ENCODE peak calls at places on chromosomes 1 and 21, in five cellular contexts. One of them, this sample, is unnamed.

GRCh38 chr1:175201061-175201508 is 8.5 kb upstream of the KIAA0040 start:
- DNase-seq in colonic mucosa: no peak
- DNase-seq in pancreas: no peak
- DNase-seq in upper lobe of right lung: no peak
- DNase-seq in heart left ventricle: no peak
- DNase-seq in this sample: no peak

GRCh38 chr1:60170709-60171108 is 97.1 kb upstream of the C1orf87 start:
- DNase-seq in colonic mucosa: no peak
- DNase-seq in pancreas: no peak
- DNase-seq in upper lobe of right lung: no peak
- DNase-seq in heart left ventricle: no peak
- DNase-seq in this sample: no peak

GRCh38 chr1:3173113-3173745 is 104.2 kb downstream of the PRDM16 start:
- DNase-seq in colonic mucosa: no peak
- DNase-seq in pancreas: no peak
- DNase-seq in upper lobe of right lung: no peak
- DNase-seq in heart left ventricle: no peak
- DNase-seq in this sample: no peak

GRCh38 chr1:98870959-98871903 is 133.4 kb downstream of the PLPPR5 start:
- DNase-seq in colonic mucosa: peak
- DNase-seq in pancreas: no peak
- DNase-seq in upper lobe of right lung: no peak
- DNase-seq in heart left ventricle: no peak
- DNase-seq in this sample: peak

GRCh38 chr1:234958066-234958701 is 170.5 kb downstream of the TOMM20 start:
- DNase-seq in colonic mucosa: peak
- DNase-seq in pancreas: no peak
- DNase-seq in upper lobe of right lung: no peak
- DNase-seq in heart left ventricle: no peak
- DNase-seq in this sample: peak

GRCh38 chr1:212167098-212167497 is 118.1 kb upstream of the PPP2R5A start:
- DNase-seq in colonic mucosa: no peak
- DNase-seq in pancreas: no peak
- DNase-seq in upper lobe of right lung: no peak
- DNase-seq in heart left ventricle: peak
- DNase-seq in this sample: no peak

GRCh38 chr1:63322944-63323865 is 838 bp downstream of the FOXD3 start:
- DNase-seq in colonic mucosa: peak
- DNase-seq in pancreas: no peak
- DNase-seq in upper lobe of right lung: no peak
- DNase-seq in heart left ventricle: no peak
- DNase-seq in this sample: no peak

GRCh38 chr1:181113061-181113695 is 24.7 kb downstream of the IER5 start:
- DNase-seq in colonic mucosa: no peak
- DNase-seq in pancreas: no peak
- DNase-seq in upper lobe of right lung: no peak
- DNase-seq in heart left ventricle: no peak
- DNase-seq in this sample: no peak

GRCh38 chr1:229608590-229608989 is 17.3 kb downstream of the TAF5L start:
- DNase-seq in colonic mucosa: no peak
- DNase-seq in pancreas: no peak
- DNase-seq in upper lobe of right lung: no peak
- DNase-seq in heart left ventricle: no peak
- DNase-seq in this sample: no peak

GRCh38 chr1:79042117-79042516 is 35.6 kb upstream of the ADGRL4 start:
- DNase-seq in colonic mucosa: no peak
- DNase-seq in pancreas: no peak
- DNase-seq in upper lobe of right lung: no peak
- DNase-seq in heart left ventricle: no peak
- DNase-seq in this sample: no peak

GRCh38 chr1:212967767-212968166 is 17.4 kb downstream of the VASH2 start:
- DNase-seq in colonic mucosa: no peak
- DNase-seq in pancreas: no peak
- DNase-seq in upper lobe of right lung: no peak
- DNase-seq in heart left ventricle: no peak
- DNase-seq in this sample: no peak

GRCh38 chr1:24893431-24893830 is 36.6 kb downstream of the RUNX3 start:
- DNase-seq in colonic mucosa: peak
- DNase-seq in pancreas: no peak
- DNase-seq in upper lobe of right lung: peak
- DNase-seq in heart left ventricle: no peak
- DNase-seq in this sample: peak

GRCh38 chr1:54328117-54328636 is 78.0 kb downstream of the SSBP3 start:
- DNase-seq in colonic mucosa: no peak
- DNase-seq in pancreas: no peak
- DNase-seq in upper lobe of right lung: no peak
- DNase-seq in heart left ventricle: no peak
- DNase-seq in this sample: no peak

GRCh38 chr1:240030236-240030635 is 61.4 kb upstream of the FMN2 start:
- DNase-seq in colonic mucosa: no peak
- DNase-seq in pancreas: no peak
- DNase-seq in upper lobe of right lung: no peak
- DNase-seq in heart left ventricle: no peak
- DNase-seq in this sample: no peak

GRCh38 chr1:184595609-184596008 is 159.0 kb downstream of the EDEM3 start:
- DNase-seq in colonic mucosa: no peak
- DNase-seq in pancreas: no peak
- DNase-seq in upper lobe of right lung: no peak
- DNase-seq in heart left ventricle: no peak
- DNase-seq in this sample: no peak

GRCh38 chr1:225554216-225554812 is 98.6 kb downstream of the ENAH start:
- DNase-seq in colonic mucosa: no peak
- DNase-seq in pancreas: no peak
- DNase-seq in upper lobe of right lung: no peak
- DNase-seq in heart left ventricle: no peak
- DNase-seq in this sample: no peak

GRCh38 chr1:225973158-225973557 is 26.0 kb downstream of the SDE2 start:
- DNase-seq in colonic mucosa: peak
- DNase-seq in pancreas: no peak
- DNase-seq in upper lobe of right lung: no peak
- DNase-seq in heart left ventricle: no peak
- DNase-seq in this sample: no peak

GRCh38 chr1:81160696-81161095 is 640.0 kb upstream of the ADGRL2 start:
- DNase-seq in colonic mucosa: no peak
- DNase-seq in pancreas: no peak
- DNase-seq in upper lobe of right lung: no peak
- DNase-seq in heart left ventricle: no peak
- DNase-seq in this sample: no peak

GRCh38 chr1:5947978-5948680 is 44.1 kb downstream of the NPHP4 start:
- DNase-seq in colonic mucosa: no peak
- DNase-seq in pancreas: no peak
- DNase-seq in upper lobe of right lung: peak
- DNase-seq in heart left ventricle: no peak
- DNase-seq in this sample: no peak

GRCh38 chr1:114286179-114286578 is 132.5 kb upstream of the SYT6 start:
- DNase-seq in colonic mucosa: no peak
- DNase-seq in pancreas: no peak
- DNase-seq in upper lobe of right lung: no peak
- DNase-seq in heart left ventricle: no peak
- DNase-seq in this sample: no peak

GRCh38 chr21:26506951-26507350 is 66.1 kb downstream of the CYYR1 start:
- DNase-seq in colonic mucosa: no peak
- DNase-seq in pancreas: no peak
- DNase-seq in upper lobe of right lung: no peak
- DNase-seq in heart left ventricle: no peak
- DNase-seq in this sample: no peak

GRCh38 chr1:175162955-175163354 is 29.6 kb downstream of the KIAA0040 start:
- DNase-seq in colonic mucosa: no peak
- DNase-seq in pancreas: no peak
- DNase-seq in upper lobe of right lung: no peak
- DNase-seq in heart left ventricle: no peak
- DNase-seq in this sample: no peak

GRCh38 chr1:213070399-213070798 is 19.4 kb downstream of the RPS6KC1 start:
- DNase-seq in colonic mucosa: no peak
- DNase-seq in pancreas: no peak
- DNase-seq in upper lobe of right lung: no peak
- DNase-seq in heart left ventricle: no peak
- DNase-seq in this sample: no peak

GRCh38 chr1:20409017-20409416 is 77.0 kb downstream of the CAMK2N1 start:
- DNase-seq in colonic mucosa: no peak
- DNase-seq in pancreas: no peak
- DNase-seq in upper lobe of right lung: no peak
- DNase-seq in heart left ventricle: no peak
- DNase-seq in this sample: no peak

GRCh38 chr1:39061951-39062350 is 35.8 kb downstream of the NDUFS5 start:
- DNase-seq in colonic mucosa: no peak
- DNase-seq in pancreas: no peak
- DNase-seq in upper lobe of right lung: no peak
- DNase-seq in heart left ventricle: no peak
- DNase-seq in this sample: no peak

GRCh38 chr1:25430073-25430665 is 528 bp upstream of the MACO1 start:
- DNase-seq in colonic mucosa: peak
- DNase-seq in pancreas: peak
- DNase-seq in upper lobe of right lung: peak
- DNase-seq in heart left ventricle: peak
- DNase-seq in this sample: peak

GRCh38 chr21:27772816-27773215 is 805.9 kb upstream of the ADAMTS5 start:
- DNase-seq in colonic mucosa: no peak
- DNase-seq in pancreas: no peak
- DNase-seq in upper lobe of right lung: no peak
- DNase-seq in heart left ventricle: no peak
- DNase-seq in this sample: no peak

GRCh38 chr1:12344611-12345299 is 114.9 kb downstream of the VPS13D start:
- DNase-seq in colonic mucosa: no peak
- DNase-seq in pancreas: no peak
- DNase-seq in upper lobe of right lung: peak
- DNase-seq in heart left ventricle: no peak
- DNase-seq in this sample: peak

GRCh38 chr21:46325073-46325912 is 1.3 kb downstream of the PCNT start:
- DNase-seq in colonic mucosa: peak
- DNase-seq in pancreas: peak
- DNase-seq in upper lobe of right lung: peak
- DNase-seq in heart left ventricle: peak
- DNase-seq in this sample: peak
- TF ChIP-seq CTCF in colonic mucosa: no peak
- TF ChIP-seq CTCF in pancreas: no peak
- TF ChIP-seq CTCF in upper lobe of right lung: no peak
- TF ChIP-seq CTCF in heart left ventricle: no peak
- TF ChIP-seq CTCF in this sample: no peak

DNA sequence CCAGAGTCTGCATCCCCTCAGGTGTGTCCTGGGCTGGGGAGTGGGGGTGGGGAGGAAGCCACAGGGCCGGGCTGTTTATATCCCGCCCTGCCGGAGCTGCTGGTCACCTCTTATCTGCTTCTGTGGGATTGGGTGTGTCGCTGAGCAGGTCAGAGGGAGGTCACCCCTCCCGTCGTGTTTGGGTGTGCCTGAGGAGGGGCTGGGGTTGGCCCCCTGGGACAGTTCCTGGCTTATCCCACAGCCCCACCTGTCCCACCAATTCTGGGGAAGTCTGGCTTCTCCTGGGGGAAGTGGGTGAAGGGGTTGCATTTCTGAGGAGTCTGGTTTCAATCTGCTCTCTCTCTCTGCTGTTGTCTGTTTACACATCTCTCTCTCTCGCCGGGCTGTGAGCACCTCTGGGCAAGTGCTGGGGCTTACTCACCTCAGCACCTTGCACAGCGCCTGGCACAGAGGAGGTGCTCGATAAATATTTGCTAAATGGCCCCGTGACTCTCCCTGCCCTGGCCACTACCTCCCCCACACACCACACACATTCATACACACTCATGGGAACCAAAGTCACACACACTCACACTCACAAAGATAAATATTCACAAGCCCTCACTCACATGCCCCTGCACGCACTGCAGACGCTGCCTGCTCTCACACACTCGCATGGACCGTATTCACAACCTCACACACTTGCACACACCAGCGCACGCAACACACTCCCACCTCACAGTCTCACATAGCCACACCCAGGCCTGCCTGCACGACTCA is 8.3 kb downstream of the ELF3 start:
- DNase-seq in colonic mucosa: peak
- DNase-seq in pancreas: peak
- DNase-seq in upper lobe of right lung: peak
- DNase-seq in heart left ventricle: no peak
- DNase-seq in this sample: peak
- H3K27ac ChIP-seq in colonic mucosa: peak
- H3K27ac ChIP-seq in pancreas: peak
- H3K27ac ChIP-seq in upper lobe of right lung: peak
- H3K27ac ChIP-seq in heart left ventricle: no peak
- H3K27ac ChIP-seq in this sample: peak

DNA sequence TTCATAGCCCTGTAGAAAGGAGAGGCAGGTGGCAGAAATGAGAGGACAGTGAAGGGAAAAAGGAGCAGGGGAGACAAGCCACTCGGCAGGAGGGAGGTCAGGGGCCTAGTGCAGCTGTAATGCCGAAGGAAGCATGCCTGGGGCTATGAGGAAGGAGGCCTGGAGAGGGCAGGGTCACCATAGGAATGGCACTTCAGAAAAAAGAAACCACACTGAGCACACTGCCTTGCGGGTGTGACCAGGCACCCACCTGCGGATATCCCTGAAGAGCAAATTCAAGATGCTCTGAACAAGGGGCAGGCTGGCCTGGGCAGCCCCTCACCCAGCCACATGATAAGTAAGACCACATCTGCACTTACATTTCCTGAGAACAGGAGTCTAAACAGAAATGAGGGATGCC is 104.7 kb downstream of the JAK1 start:
- DNase-seq in colonic mucosa: no peak
- DNase-seq in pancreas: no peak
- DNase-seq in upper lobe of right lung: no peak
- DNase-seq in heart left ventricle: no peak
- DNase-seq in this sample: peak
- TF ChIP-seq CTCF in colonic mucosa: no peak
- TF ChIP-seq CTCF in pancreas: no peak
- TF ChIP-seq CTCF in upper lobe of right lung: peak
- TF ChIP-seq CTCF in heart left ventricle: no peak
- TF ChIP-seq CTCF in this sample: peak

GRCh38 chr1:219783605-219784004 is 144.8 kb downstream of the SLC30A10 start:
- DNase-seq in colonic mucosa: no peak
- DNase-seq in pancreas: no peak
- DNase-seq in upper lobe of right lung: no peak
- DNase-seq in heart left ventricle: no peak
- DNase-seq in this sample: no peak
- H3K27ac ChIP-seq in colonic mucosa: no peak
- H3K27ac ChIP-seq in pancreas: no peak
- H3K27ac ChIP-seq in upper lobe of right lung: peak
- H3K27ac ChIP-seq in heart left ventricle: no peak
- H3K27ac ChIP-seq in this sample: no peak